ENCODE peak calls at places on chromosome 20, in nine cellular contexts. T is stimulated activated CD4-positive, alpha-beta T cell treated with anti-CD3 and anti-CD28 coated beads, Interleukin-4, amount 100 ng/mL, for 48 hours; L is HFFc6; J is activated CD4-positive, CD25-positive, alpha-beta regulatory T cell; M is fibroblast of the conjunctiva; B is putamen; X is CD4-positive, alpha-beta T cell; F is non-pigmented ciliary epithelial cell; E is H9. Y is an unnamed sample.

GRCh38 chr20:21102691-21103311 is 3.4 kb downstream of the LINC00237 start:
- DNase-seq in J (no peak), E (peak), L (no peak), F (no peak), T (no peak), M (no peak), X (no peak), B (peak), Y (no peak)

GRCh38 chr20:47178851-47179250 is 177.6 kb downstream of the ZMYND8 start:
- DNase-seq in L (no peak), B (no peak), M (no peak), E (no peak), T (no peak), J (no peak), F (no peak), X (no peak), Y (no peak)

GRCh38 chr20:50287512-50287911 is 96.9 kb downstream of the CEBPB start:
- DNase-seq in L (no peak), T (no peak), X (no peak), E (no peak), J (no peak), M (no peak), B (no peak), F (no peak), Y (no peak)

GRCh38 chr20:50649587-50649986 is 41.8 kb downstream of the RIPOR3 start:
- DNase-seq in E (no peak), T (no peak), M (no peak), B (no peak), J (no peak), X (no peak), F (no peak), L (no peak), Y (no peak)

GRCh38 chr20:49867453-49868215 is 47.7 kb downstream of the SPATA2 start:
- DNase-seq in B (no peak), M (no peak), X (no peak), F (no peak), L (no peak), T (no peak), J (no peak), E (no peak), Y (no peak)

GRCh38 chr20:63958471-63958870 is 2.3 kb upstream of the UCKL1 start:
- DNase-seq in X (no peak), L (no peak), M (no peak), B (no peak), E (no peak), J (no peak), T (no peak), F (no peak), Y (no peak)

GRCh38 chr20:18738055-18738454 is 75.5 kb upstream of the SCP2D1 start:
- DNase-seq in T (no peak), M (peak), E (no peak), L (no peak), F (no peak), B (no peak), X (peak), J (no peak), Y (no peak)

GRCh38 chr20:3334156-3334943 is 73.1 kb downstream of the DNAAF9 start:
- DNase-seq in X (no peak), M (no peak), E (no peak), J (no peak), T (no peak), F (no peak), L (no peak), B (peak), Y (no peak)

GRCh38 chr20:36408219-36408618 is 102.1 kb downstream of the DLGAP4 start:
- DNase-seq in F (no peak), J (no peak), B (no peak), M (no peak), E (no peak), L (no peak), X (no peak), T (no peak), Y (no peak)

GRCh38 chr20:60206259-60206658 is 248.0 kb downstream of the CDH26 start:
- DNase-seq in T (no peak), J (no peak), L (peak), E (peak), F (peak), M (peak), B (no peak), X (no peak), Y (no peak)

GRCh38 chr20:11054266-11055025 is 380.6 kb upstream of the JAG1 start:
- DNase-seq in B (no peak), T (no peak), M (no peak), L (no peak), F (no peak), J (no peak), X (no peak), E (no peak), Y (no peak)

GRCh38 chr20:3732327-3733118 is at the start of gene HSPA12B:
- DNase-seq in X (no peak), B (no peak), M (no peak), L (no peak), E (peak), J (no peak), F (no peak), T (no peak), Y (no peak)

GRCh38 chr20:38255389-38255788 is 5.1 kb downstream of the KIAA1755 start:
- DNase-seq in T (no peak), M (no peak), F (no peak), B (no peak), L (no peak), J (no peak), X (no peak), E (no peak), Y (no peak)

GRCh38 chr20:9889270-9889981 is 50.5 kb upstream of the PAK5 start:
- DNase-seq in L (no peak), T (no peak), F (no peak), M (no peak), J (no peak), B (no peak), E (no peak), X (no peak), Y (no peak)

GRCh38 chr20:53795170-53795569 is 201.5 kb upstream of the ZNF217 start:
- DNase-seq in X (no peak), F (no peak), J (no peak), E (no peak), L (peak), M (no peak), T (no peak), B (no peak), Y (no peak)

GRCh38 chr20:5996765-5997164 is 46.3 kb downstream of the MCM8 start:
- DNase-seq in E (no peak), B (no peak), T (no peak), X (peak), J (no peak), M (no peak), L (no peak), F (no peak), Y (no peak)

GRCh38 chr20:49318430-49319203 is 40.8 kb upstream of the ZNFX1 start:
- DNase-seq in M (no peak), F (no peak), X (no peak), B (no peak), L (no peak), J (no peak), T (no peak), E (peak), Y (no peak)

GRCh38 chr20:49750611-49751396 is 37.1 kb upstream of the B4GALT5 start:
- DNase-seq in E (no peak), B (no peak), J (no peak), X (no peak), M (no peak), F (no peak), L (no peak), T (no peak), Y (no peak)

Y was measured in activated T-helper 1 cell treated with anti-CD3 and anti-CD28 coated beads, Interleukin-2, amount 50 U/mL, for 16 hours.